ENCODE peak calls at places on chromosome 22, in ten cellular contexts. M, V, Y, U, X, N, B, E, G and J are unnamed samples.

GRCh38 chr22:25120093-25120561 is 79.5 kb upstream of the CRYBB3 start:
- DNase-seq in M (no peak), V (no peak), Y (no peak), U (no peak), X (peak; percentile 68), N (no peak), B (peak; percentile 39), E (peak; percentile 67), G (peak; percentile 72), J (peak; percentile 63)

GRCh38 chr22:17057959-17058814 is 26.6 kb upstream of the IL17RA start:
- DNase-seq in M (no peak), V (peak; percentile 71), Y (no peak), U (peak; percentile 73), X (peak; percentile 89), N (no peak), B (peak; percentile 14), E (peak; percentile 69), G (peak; percentile 76), J (peak; percentile 90)

GRCh38 chr22:19604711-19605268 is 80.6 kb upstream of the CLDN5 start:
- DNase-seq in M (no peak), V (no peak), Y (no peak), U (no peak), X (peak; percentile 89), N (no peak), B (no peak), E (no peak), G (no peak), J (no peak)

GRCh38 chr22:36258750-36259619 is 6.1 kb downstream of the APOL1 start:
- DNase-seq in M (peak; percentile 76), V (no peak), Y (no peak), U (peak; percentile 64), X (peak; percentile 73), N (no peak), B (no peak), E (no peak), G (peak; percentile 85), J (no peak)

GRCh38 chr22:39348909-39349505 is 784 bp upstream of the SYNGR1 start:
- DNase-seq in M (no peak), V (no peak), Y (no peak), U (no peak), X (no peak), N (no peak), B (no peak), E (no peak), G (peak; percentile 25), J (no peak)

GRCh38 chr22:30778261-30778660 is 83.6 kb downstream of the OSBP2 start:
- DNase-seq in M (peak; percentile 22), V (no peak), Y (no peak), U (no peak), X (no peak), N (no peak), B (no peak), E (no peak), G (no peak), J (no peak)

GRCh38 chr22:37024339-37025157 is 5.0 kb downstream of the MPST start:
- DNase-seq in M (no peak), V (no peak), Y (no peak), U (no peak), X (no peak), N (no peak), B (no peak), E (no peak), G (no peak), J (no peak)

GRCh38 chr22:31045900-31046587 is 35.1 kb upstream of the SMTN start:
- DNase-seq in M (peak; percentile 26), V (no peak), Y (no peak), U (no peak), X (no peak), N (no peak), B (no peak), E (no peak), G (peak; percentile 16), J (no peak)

GRCh38 chr22:49935561-49935960 is 17.1 kb downstream of the CRELD2 start:
- DNase-seq in M (peak; percentile 43), V (no peak), Y (no peak), U (no peak), X (peak; percentile 56), N (no peak), B (no peak), E (no peak), G (no peak), J (no peak)

GRCh38 chr22:44840611-44841322 is 88.4 kb downstream of the ARHGAP8 start:
- DNase-seq in M (peak; percentile 12), V (no peak), Y (no peak), U (no peak), X (no peak), N (no peak), B (no peak), E (no peak), G (no peak), J (no peak)